ENCODE peak calls at places on chromosomes 4 and X, in six cellular contexts. D is uterus, F is lower lobe of right lung, S is left lung, O is GM20000, H is ovary. R is an unnamed sample.

GRCh38 chr4:1137063-1137771 is 23.9 kb upstream of the RNF212 start:
- DNase-seq in D (no peak), F (no peak), S (no peak), O (no peak), H (no peak), R (no peak)

GRCh38 chr4:41573458-41574129 is 35.6 kb downstream of the LIMCH1 start:
- DNase-seq in D (no peak), F (no peak), S (no peak), O (no peak), H (no peak), R (no peak)

GRCh38 chrX:69501433-69501832 is 2.7 kb upstream of the NALF2 start:
- DNase-seq in D (no peak), F (no peak), S (no peak), O (no peak), H (no peak), R (no peak)

GRCh38 chr4:150328496-150328895 is 250.3 kb downstream of the DCLK2 start:
- DNase-seq in D (no peak), F (no peak), S (no peak), O (no peak), H (no peak), R (no peak)

GRCh38 chr4:818106-818921 is 7.6 kb downstream of the CPLX1 start:
- DNase-seq in D (no peak), F (no peak), S (peak), O (no peak), H (no peak), R (no peak)

GRCh38 chr4:67344594-67345380 is 200.5 kb downstream of the CENPC start:
- DNase-seq in D (no peak), F (no peak), S (no peak), O (no peak), H (no peak), R (no peak)

GRCh38 chrX:118773782-118774181 is 46.4 kb downstream of the IL13RA1 start:
- DNase-seq in D (no peak), F (no peak), S (no peak), O (no peak), H (no peak), R (no peak)

GRCh38 chr4:7844247-7844991 is 95.2 kb downstream of the AFAP1 start:
- DNase-seq in D (peak), F (peak), S (peak), O (peak), H (peak), R (no peak)

GRCh38 chrX:24241822-24242648 is 71.8 kb downstream of the SUPT20HL2 start:
- DNase-seq in D (no peak), F (no peak), S (no peak), O (peak), H (no peak), R (no peak)

GRCh38 chr4:10115271-10115656 is 1.3 kb downstream of the WDR1 start:
- DNase-seq in D (no peak), F (no peak), S (no peak), O (no peak), H (no peak), R (no peak)

GRCh38 chr4:143344774-143345173 is 8.1 kb downstream of the GAB1 start:
- DNase-seq in D (no peak), F (no peak), S (no peak), O (no peak), H (no peak), R (no peak)

GRCh38 chr4:155232432-155232831 is 24.0 kb downstream of the NPY2R start:
- DNase-seq in D (no peak), F (no peak), S (no peak), O (no peak), H (no peak), R (no peak)

GRCh38 chr4:74217365-74217764 is 59.4 kb downstream of the MTHFD2L start:
- DNase-seq in D (no peak), F (no peak), S (no peak), O (no peak), H (no peak), R (no peak)

GRCh38 chr4:44578954-44579353 is 72.5 kb downstream of the YIPF7 start:
- DNase-seq in D (no peak), F (no peak), S (no peak), O (no peak), H (no peak), R (no peak)
- TF ChIP-seq CTCF in D (no peak), F (no peak), S (no peak), O (no peak), H (no peak), R (no peak)

DNA sequence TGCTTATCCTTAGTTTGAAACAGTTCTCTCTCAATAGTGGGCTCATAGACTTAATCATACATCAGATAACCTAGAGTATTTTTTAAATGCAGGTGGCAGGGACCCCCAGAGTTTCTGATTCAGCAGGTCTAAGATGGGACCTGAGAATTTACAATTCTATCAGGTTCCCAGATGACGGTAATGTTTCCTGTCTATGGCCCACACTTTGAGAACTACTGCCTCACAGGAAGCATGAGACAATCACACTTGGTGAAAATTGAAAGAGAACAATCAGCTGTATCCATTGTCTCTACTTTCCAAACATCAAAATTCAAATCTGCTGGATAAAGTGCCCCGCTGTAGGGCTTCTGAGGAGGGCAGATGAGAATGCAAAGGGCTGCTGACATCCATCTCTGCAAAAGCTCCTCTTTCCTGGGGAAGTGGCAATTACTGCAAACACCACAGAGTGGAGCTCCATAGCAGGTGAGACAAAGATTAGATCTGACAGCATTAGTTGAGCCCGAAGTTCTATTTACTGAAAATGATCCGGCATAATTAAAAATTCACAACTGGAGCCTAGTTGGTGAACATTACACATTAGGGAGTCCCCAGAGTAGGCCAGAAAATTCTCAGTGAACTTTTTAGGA is 187.8 kb upstream of the MBNL3 start:
- DNase-seq in D (no peak), F (no peak), S (no peak), O (no peak), H (no peak), R (no peak)
- TF ChIP-seq CTCF in D (no peak), F (no peak), S (no peak), O (no peak), H (no peak), R (no peak)

GRCh38 chr4:176563591-176563990 is 229.1 kb downstream of the VEGFC start:
- DNase-seq in D (no peak), F (no peak), S (no peak), O (no peak), H (no peak), R (no peak)
- TF ChIP-seq CTCF in D (peak), F (no peak), S (no peak), O (no peak), H (no peak), R (no peak)

GRCh38 chr4:110702326-110702725 is 79.4 kb upstream of the PITX2 start:
- DNase-seq in D (no peak), F (no peak), S (no peak), O (no peak), H (no peak), R (no peak)
- TF ChIP-seq CTCF in D (no peak), F (no peak), S (no peak), O (no peak), H (no peak), R (no peak)

DNA sequence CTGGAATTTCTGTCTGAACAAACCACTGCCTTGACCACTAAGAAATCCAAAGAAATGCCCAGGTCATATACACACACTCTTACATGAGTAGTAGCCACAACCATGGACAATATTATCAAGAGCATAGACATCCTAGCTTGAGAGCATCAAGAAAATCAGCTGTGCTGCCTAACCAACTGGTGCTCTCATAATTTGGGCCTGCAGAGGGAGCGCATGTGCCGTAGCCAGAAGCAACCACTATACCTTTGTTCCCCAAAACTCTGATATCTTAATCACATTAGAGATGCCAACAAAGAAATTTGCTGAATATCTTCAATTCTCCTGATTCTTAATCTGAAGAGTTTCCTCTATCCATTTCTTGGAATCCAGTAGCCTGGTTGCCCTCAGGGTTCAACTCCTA is 163.6 kb downstream of the ZNF674 start:
- DNase-seq in D (no peak), F (no peak), S (no peak), O (peak), H (no peak), R (peak)
- TF ChIP-seq CTCF in D (no peak), F (peak), S (peak), O (peak), H (no peak), R (peak)

GRCh38 chr4:168864831-168865541 is 145.1 kb downstream of the CBR4 start:
- DNase-seq in D (no peak), F (no peak), S (no peak), O (no peak), H (no peak), R (no peak)
- TF ChIP-seq CTCF in D (no peak), F (peak), S (peak), O (no peak), H (no peak), R (peak)

DNA sequence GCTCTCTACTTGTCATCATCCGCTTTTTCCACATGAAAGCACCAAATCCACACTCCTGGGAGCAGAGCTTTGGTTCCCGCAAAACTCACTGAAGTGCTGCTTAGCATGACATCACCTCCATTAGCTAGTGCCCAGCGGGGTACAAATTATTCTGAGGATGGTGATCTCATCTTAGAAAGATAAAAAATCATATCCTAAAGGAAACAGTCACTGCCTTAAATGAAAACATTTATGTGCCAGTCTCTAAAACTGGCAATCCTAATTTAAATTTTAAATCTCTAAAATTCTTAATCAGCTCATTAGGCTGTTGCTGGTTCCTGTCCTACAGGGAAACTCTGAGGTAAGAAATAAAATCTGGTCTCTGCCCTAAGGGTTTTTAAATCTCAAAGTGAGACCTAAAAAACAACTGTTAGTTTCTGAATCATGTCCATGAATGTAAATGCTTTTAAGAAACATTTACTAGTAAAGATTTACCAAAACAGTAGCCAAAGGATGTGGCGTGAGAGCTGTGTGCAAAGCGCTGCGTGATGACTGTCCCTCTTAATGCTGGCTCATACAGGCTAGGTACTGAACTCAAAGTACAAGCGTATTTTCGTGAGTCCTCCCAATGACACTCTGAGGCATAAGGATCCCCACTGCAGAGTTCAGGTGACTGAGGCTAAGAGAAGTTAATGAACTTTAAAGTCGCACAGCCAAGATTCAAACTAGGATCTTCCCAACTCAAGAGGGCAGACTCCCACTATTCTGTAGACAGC is 4.5 kb downstream of the CASP3 start:
- DNase-seq in D (no peak), F (no peak), S (no peak), O (no peak), H (no peak), R (no peak)
- TF ChIP-seq CTCF in D (no peak), F (no peak), S (no peak), O (no peak), H (no peak), R (no peak)

DNA sequence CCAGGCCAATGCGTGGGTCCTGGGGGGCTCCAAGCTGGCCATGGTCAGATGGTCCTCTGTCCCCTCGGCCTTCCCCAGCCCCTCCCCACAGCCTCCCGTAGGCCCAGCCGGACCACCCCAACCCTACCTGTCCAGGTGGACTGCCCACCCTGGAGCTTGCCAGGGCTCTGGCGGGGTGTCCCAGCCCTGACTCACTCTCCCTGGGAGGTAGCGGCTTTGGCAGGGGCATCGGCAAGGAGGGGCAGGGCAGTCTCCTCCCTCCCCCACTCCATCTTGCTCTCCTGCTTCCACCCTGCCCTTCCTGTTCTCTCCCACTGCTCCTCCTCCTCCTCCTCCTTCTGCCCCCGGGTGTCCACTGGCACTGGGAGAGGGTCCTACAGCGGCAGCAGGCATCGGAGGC is 7.4 kb downstream of the BGN start:
- DNase-seq in D (no peak), F (no peak), S (no peak), O (no peak), H (no peak), R (no peak)
- TF ChIP-seq CTCF in D (no peak), F (no peak), S (no peak), O (no peak), H (no peak), R (no peak)

GRCh38 chr4:151766691-151767090 is 5.9 kb upstream of the GATB start:
- DNase-seq in D (no peak), F (no peak), S (no peak), O (no peak), H (no peak), R (no peak)

GRCh38 chr4:151760713-151761661 is at the start of gene GATB:
- DNase-seq in D (peak), F (peak), S (peak), O (peak), H (peak), R (peak)
- TF ChIP-seq CTCF in D (peak), F (peak), S (peak), O (peak), H (peak), R (peak)

R was measured in GM06990.